ENCODE peak calls at places on chromosome 7, in eight cellular contexts. N is A549, M is H1, W is breast epithelium, I is body of pancreas, X is IMR-90, H is GM12891, L is HepG2. R is an unnamed sample.

GRCh38 chr7:134943785-134944400 is 42.4 kb upstream of the AGBL3 start:
- DNase-seq in N (peak; percentile 44), M (no peak), W (no peak), I (no peak), X (peak; percentile 33), H (no peak), L (peak; percentile 57), R (peak; percentile 56)

GRCh38 chr7:24560772-24561171 is 12.5 kb upstream of the PALS2 start:
- DNase-seq in N (no peak), M (no peak), W (no peak), I (no peak), X (no peak), H (no peak), L (no peak), R (no peak)

GRCh38 chr7:11155883-11156282 is 182.2 kb downstream of the PHF14 start:
- DNase-seq in N (no peak), M (no peak), W (no peak), I (no peak), X (peak; percentile 18), H (no peak), L (no peak), R (no peak)

GRCh38 chr7:29207469-29207868 is 12.9 kb downstream of the CHN2 start:
- DNase-seq in N (no peak), M (no peak), W (no peak), I (no peak), X (no peak), H (no peak), L (peak; percentile 67), R (no peak)

GRCh38 chr7:98681951-98682350 is 64.9 kb downstream of the NPTX2 start:
- DNase-seq in N (no peak), M (no peak), W (no peak), I (no peak), X (no peak), H (no peak), L (no peak), R (no peak)

GRCh38 chr7:51031216-51031615 is 248.5 kb upstream of the GRB10 start:
- DNase-seq in N (no peak), M (no peak), W (no peak), I (peak; percentile 94), X (no peak), H (no peak), L (no peak), R (no peak)

GRCh38 chr7:28842769-28843295 is 115.3 kb downstream of the TRIL start:
- DNase-seq in N (no peak), M (no peak), W (no peak), I (no peak), X (no peak), H (no peak), L (no peak), R (no peak)

GRCh38 chr7:127792528-127793342 is 140.7 kb downstream of the SND1 start:
- DNase-seq in N (peak; percentile 19), M (peak; percentile 89), W (no peak), I (peak; percentile 46), X (no peak), H (no peak), L (peak; percentile 23), R (peak; percentile 58)

GRCh38 chr7:4612237-4612636 is 69.9 kb upstream of the FOXK1 start:
- DNase-seq in N (no peak), M (no peak), W (no peak), I (no peak), X (no peak), H (no peak), L (no peak), R (no peak)

GRCh38 chr7:4610768-4611467 is 71.2 kb upstream of the FOXK1 start:
- DNase-seq in N (peak; percentile 76), M (peak; percentile 51), W (no peak), I (peak; percentile 55), X (peak; percentile 69), H (no peak), L (peak; percentile 74), R (peak; percentile 82)

GRCh38 chr7:4613855-4614548 is 68.1 kb upstream of the FOXK1 start:
- DNase-seq in N (no peak), M (no peak), W (no peak), I (no peak), X (peak; percentile 75), H (no peak), L (no peak), R (no peak)

GRCh38 chr7:4616116-4616515 is 66.0 kb upstream of the FOXK1 start:
- DNase-seq in N (no peak), M (no peak), W (no peak), I (no peak), X (no peak), H (no peak), L (no peak), R (no peak)

DNA sequence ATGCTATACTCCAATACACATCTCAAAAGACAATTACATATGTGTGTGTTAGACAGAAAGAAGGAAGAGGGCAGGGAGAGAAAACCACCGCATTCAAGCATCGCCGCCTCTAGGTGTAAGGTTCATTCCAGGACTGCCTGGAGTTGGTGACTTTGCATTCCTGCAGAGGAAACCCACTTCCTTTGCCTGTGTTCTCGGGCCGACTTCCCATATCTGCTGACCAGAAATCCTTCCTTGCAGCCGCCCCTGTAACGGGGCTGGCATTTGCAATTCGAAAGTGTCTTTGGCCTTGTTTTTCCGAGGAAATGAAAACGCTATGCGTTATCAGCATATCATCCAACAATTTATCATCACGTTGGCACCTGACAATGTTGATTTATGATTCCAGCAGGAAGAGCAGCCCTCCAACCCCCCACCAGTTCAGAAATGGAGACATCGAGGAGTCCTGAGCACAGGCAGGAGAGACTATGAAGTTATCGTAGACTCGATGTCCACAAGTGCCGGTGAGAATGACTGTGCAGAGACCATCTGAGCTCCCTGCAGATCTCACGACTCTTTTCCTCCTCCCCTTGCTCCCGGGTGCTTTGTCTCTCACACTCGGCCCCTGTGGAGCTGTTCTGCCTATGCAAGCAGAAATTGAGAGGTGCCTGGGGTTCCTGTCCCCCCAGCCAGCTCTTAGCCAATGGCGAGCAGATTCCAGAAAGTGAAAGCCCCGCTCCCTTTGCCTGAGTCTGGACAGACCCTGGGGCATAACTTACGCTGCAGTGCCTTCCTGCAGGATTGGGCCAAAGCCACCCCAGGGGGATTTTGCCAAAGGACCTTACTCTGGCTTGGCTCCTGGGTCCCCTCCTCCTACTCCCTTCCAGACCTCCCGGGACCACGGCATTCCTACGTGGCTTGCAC is 68.9 kb upstream of the FOXK1 start:
- DNase-seq in N (no peak), M (peak; percentile 51), W (no peak), I (no peak), X (peak; percentile 29), H (no peak), L (no peak), R (peak; percentile 37)
- TF ChIP-seq POLR2A in N (no peak), M (no peak), W (no peak), I (no peak), X (no peak), H (no peak), L (no peak), R (no peak)

GRCh38 chr7:148699772-148700629 is 1.3 kb downstream of the CUL1 start:
- DNase-seq in N (no peak), M (no peak), W (no peak), I (no peak), X (peak; percentile 39), H (no peak), L (peak; percentile 33), R (peak; percentile 71)

GRCh38 chr7:148697256-148697841 is 1.4 kb upstream of the CUL1 start:
- DNase-seq in N (no peak), M (no peak), W (no peak), I (peak; percentile 8), X (peak; percentile 63), H (no peak), L (no peak), R (peak; percentile 39)

GRCh38 chr7:148697950-148698396 is 730 bp upstream of the CUL1 start:
- DNase-seq in N (no peak), M (no peak), W (no peak), I (no peak), X (peak; percentile 23), H (no peak), L (no peak), R (peak; percentile 67)

GRCh38 chr7:148699024-148699771 is 495 bp downstream of the CUL1 start:
- DNase-seq in N (peak; percentile 21), M (peak; percentile 77), W (no peak), I (peak; percentile 58), X (peak; percentile 45), H (peak; percentile 37), L (peak; percentile 65), R (peak; percentile 79)

GRCh38 chr7:148698397-148699023 is at the start of gene CUL1:
- DNase-seq in N (peak; percentile 39), M (peak; percentile 82), W (peak; percentile 88), I (peak; percentile 90), X (peak; percentile 52), H (peak; percentile 69), L (peak; percentile 46), R (peak; percentile 85)
- TF ChIP-seq POLR2A in N (peak; percentile 83), M (peak; percentile 87), W (peak; percentile 66), I (peak; percentile 87), X (no peak), H (peak; percentile 38), L (peak; percentile 82), R (no peak)

GRCh38 chr7:101271021-101271420 is 26.1 kb upstream of the FIS1 start:
- DNase-seq in N (no peak), M (no peak), W (no peak), I (no peak), X (no peak), H (no peak), L (no peak), R (no peak)

GRCh38 chr7:101269664-101270063 is 24.8 kb upstream of the FIS1 start:
- DNase-seq in N (no peak), M (no peak), W (no peak), I (no peak), X (no peak), H (no peak), L (no peak), R (no peak)

DNA sequence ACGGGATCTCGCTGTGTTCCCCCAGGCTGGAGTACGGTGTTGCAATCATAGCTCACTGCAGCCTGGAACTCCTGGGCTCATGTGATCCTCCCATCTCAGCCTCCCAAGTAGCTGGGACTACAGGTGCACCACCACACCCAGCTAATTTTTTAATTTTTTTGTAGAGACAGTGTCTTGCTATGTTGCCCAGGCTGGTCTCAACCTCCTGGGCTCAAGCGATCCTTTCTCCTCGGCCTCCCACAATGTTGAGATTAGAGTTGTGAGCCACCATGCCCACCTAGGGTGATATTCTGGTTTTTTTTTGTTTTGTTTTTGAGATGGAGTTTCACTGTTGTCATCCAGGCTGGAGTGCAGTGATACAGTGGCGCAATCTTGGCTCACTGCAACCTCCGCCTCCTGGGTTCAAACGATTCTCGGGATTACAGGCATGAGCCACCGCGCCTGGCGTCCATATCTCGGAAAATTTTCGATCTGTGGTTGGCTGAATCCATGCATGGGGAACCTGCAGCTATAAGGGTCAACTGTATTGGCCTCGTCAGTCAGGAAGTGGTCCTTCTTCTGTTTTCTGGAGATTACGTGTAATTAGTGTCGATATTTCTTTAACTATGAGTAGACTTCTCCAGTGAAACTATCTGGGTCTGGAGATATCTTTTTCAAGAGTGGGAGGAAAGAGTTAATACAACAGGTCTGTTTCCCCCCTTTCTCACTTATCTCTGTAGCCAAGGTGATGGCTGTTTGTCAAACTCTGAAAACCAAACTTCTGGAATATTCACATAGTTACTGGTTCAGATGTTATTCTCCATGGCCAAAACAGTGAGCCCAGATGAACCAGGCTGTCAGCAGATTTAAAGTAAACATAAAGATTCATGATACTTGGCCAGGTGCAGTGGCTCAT is 21.0 kb upstream of the FIS1 start:
- DNase-seq in N (no peak), M (no peak), W (no peak), I (no peak), X (no peak), H (no peak), L (no peak), R (no peak)
- TF ChIP-seq POLR2A in N (no peak), M (no peak), W (no peak), I (no peak), X (no peak), H (no peak), L (no peak), R (no peak)

GRCh38 chr7:45103958-45104843 is 7.3 kb downstream of the TBRG4 start:
- DNase-seq in N (no peak), M (no peak), W (no peak), I (no peak), X (no peak), H (no peak), L (no peak), R (no peak)

GRCh38 chr7:45106820-45107219 is 4.7 kb downstream of the TBRG4 start:
- DNase-seq in N (no peak), M (no peak), W (no peak), I (no peak), X (no peak), H (no peak), L (no peak), R (no peak)

GRCh38 chr7:45105588-45106188 is 5.8 kb downstream of the TBRG4 start:
- DNase-seq in N (no peak), M (no peak), W (no peak), I (no peak), X (no peak), H (no peak), L (no peak), R (no peak)

GRCh38 chr7:45102785-45103712 is 8.4 kb downstream of the TBRG4 start:
- DNase-seq in N (no peak), M (no peak), W (no peak), I (no peak), X (no peak), H (no peak), L (no peak), R (no peak)

DNA sequence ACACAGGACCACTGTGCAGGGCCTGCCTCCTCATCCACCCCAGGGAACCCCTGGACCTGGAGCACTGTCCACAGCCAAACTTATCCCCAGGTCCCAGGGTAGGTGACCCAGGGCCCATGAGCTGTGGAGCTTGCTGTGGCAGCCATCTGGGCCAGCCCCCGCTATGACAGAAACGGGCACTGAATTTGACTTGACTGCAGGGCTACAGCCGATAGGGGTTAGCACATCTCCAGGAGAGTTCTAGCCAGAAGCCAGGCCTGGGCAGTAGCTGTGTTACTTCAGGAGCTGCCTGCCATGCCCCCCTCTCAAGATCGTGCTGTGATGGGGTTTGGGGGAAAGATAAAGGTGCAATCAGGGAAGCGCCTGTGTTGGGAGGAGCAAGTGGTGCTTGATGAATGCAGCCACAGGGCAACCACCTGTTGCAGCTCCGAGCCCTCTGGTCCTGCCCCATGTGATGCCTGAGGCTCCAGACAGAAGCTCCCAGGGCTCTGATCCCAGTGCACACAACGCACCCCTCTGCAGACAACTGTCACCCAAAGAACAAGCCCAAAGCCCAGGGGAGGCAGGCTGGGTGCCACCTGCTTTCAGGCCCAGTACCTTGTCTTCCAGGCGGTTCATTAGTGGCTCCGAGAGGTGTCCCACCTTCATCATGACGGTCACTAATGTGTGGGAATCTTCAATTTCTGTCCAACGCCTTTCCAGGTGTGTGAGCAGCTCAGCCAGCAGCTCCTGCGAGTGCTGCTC is 6.5 kb downstream of the TBRG4 start:
- DNase-seq in N (no peak), M (no peak), W (no peak), I (no peak), X (no peak), H (no peak), L (no peak), R (no peak)
- TF ChIP-seq POLR2A in N (no peak), M (no peak), W (no peak), I (no peak), X (no peak), H (no peak), L (no peak), R (no peak)

R was measured in erythroblast.